ENCODE peak calls at places on chromosomes 5 and 9, in nine cellular contexts. D is K562; U is activated CD8-positive, alpha-beta T cell treated with anti-CD3 and anti-CD28 coated beads for 36 hours; W is astrocyte of the cerebellum; V is tibial artery; N is body of pancreas; M is AG04449; Q is mesothelial cell of epicardium; T is RWPE1. Z is an unnamed sample.

GRCh38 chr9:126494264-126494663 is 119.5 kb upstream of the LMX1B start:
- DNase-seq in D (no peak), U (no peak), W (no peak), V (no peak), N (no peak), M (no peak), Q (no peak), T (no peak), Z (no peak)

GRCh38 chr5:83972236-83972635 is 251.6 kb upstream of the HAPLN1 start:
- DNase-seq in D (no peak), U (no peak), W (no peak), V (no peak), N (no peak), M (no peak), Q (no peak), T (peak; percentile 21), Z (no peak)

GRCh38 chr9:18314321-18314720 is 159.6 kb upstream of the ADAMTSL1 start:
- DNase-seq in D (no peak), U (no peak), W (no peak), V (no peak), N (no peak), M (no peak), Q (no peak), T (no peak), Z (no peak)

GRCh38 chr9:108108802-108109448 is 619.4 kb upstream of the KLF4 start:
- DNase-seq in D (peak; percentile 49), U (no peak), W (no peak), V (no peak), N (no peak), M (no peak), Q (no peak), T (no peak), Z (no peak)

GRCh38 chr9:546797-547223 is 294.7 kb upstream of the DMRT1 start:
- DNase-seq in D (no peak), U (no peak), W (no peak), V (peak; percentile 31), N (no peak), M (no peak), Q (no peak), T (no peak), Z (no peak)

GRCh38 chr5:39209924-39210323 is 9.4 kb downstream of the FYB1 start:
- DNase-seq in D (no peak), U (peak; percentile 91), W (no peak), V (no peak), N (no peak), M (no peak), Q (no peak), T (no peak), Z (no peak)

GRCh38 chr9:4814913-4815312 is 22.2 kb downstream of the RCL1 start:
- DNase-seq in D (no peak), U (no peak), W (no peak), V (no peak), N (no peak), M (no peak), Q (no peak), T (no peak), Z (peak; percentile 43)

GRCh38 chr5:77851229-77852067 is 75.3 kb upstream of the TBCA start:
- DNase-seq in D (no peak), U (no peak), W (no peak), V (no peak), N (peak; percentile 19), M (no peak), Q (no peak), T (peak; percentile 27), Z (peak; percentile 45)

GRCh38 chr9:106916491-106917235 is 53.7 kb downstream of the ZNF462 start:
- DNase-seq in D (no peak), U (no peak), W (peak; percentile 65), V (no peak), N (peak; percentile 63), M (peak; percentile 57), Q (no peak), T (peak; percentile 97), Z (no peak)

GRCh38 chr5:140041492-140042421 is 1.3 kb downstream of the NRG2 start:
- DNase-seq in D (no peak), U (no peak), W (peak; percentile 13), V (peak; percentile 70), N (peak; percentile 97), M (no peak), Q (no peak), T (peak; percentile 92), Z (peak; percentile 31)

GRCh38 chr5:127088226-127088625 is 14.9 kb upstream of the C5orf63 start:
- DNase-seq in D (no peak), U (no peak), W (peak; percentile 27), V (no peak), N (no peak), M (peak; percentile 98), Q (no peak), T (peak; percentile 97), Z (no peak)

DNA sequence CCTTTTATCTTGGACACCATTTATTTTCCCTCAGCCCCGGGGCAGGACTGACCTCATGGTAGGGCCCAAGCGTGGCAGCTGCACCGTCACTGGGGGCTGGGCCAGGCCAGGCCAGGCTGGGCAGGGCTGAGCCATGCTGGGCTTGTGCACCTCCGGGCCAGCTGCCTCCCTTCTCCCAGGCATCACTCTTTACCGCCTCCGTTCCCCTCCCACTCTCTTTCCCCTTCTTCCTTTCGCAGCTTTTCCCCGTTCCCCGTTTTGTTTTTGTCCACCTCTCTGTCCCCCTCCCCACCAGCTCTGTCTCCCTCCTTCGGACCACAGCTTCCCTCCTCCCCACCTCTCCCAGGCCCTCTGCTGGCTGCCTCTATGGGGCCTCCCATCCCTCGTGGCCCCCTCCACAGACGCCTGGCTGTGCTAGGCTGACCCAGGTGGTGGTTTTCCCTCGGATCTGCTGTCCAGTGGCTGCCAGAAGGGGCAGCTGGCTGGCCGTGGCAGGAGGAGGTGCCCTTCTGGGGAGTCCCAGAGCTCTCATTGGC is 17.9 kb downstream of the FGF18 start:
- DNase-seq in D (no peak), U (no peak), W (no peak), V (no peak), N (peak; percentile 94), M (no peak), Q (no peak), T (no peak), Z (no peak)
- TF ChIP-seq CTCF in D (no peak), U (no peak), W (no peak), V (no peak), N (peak; percentile 64), M (no peak), Q (no peak), T (no peak), Z (no peak)

DNA sequence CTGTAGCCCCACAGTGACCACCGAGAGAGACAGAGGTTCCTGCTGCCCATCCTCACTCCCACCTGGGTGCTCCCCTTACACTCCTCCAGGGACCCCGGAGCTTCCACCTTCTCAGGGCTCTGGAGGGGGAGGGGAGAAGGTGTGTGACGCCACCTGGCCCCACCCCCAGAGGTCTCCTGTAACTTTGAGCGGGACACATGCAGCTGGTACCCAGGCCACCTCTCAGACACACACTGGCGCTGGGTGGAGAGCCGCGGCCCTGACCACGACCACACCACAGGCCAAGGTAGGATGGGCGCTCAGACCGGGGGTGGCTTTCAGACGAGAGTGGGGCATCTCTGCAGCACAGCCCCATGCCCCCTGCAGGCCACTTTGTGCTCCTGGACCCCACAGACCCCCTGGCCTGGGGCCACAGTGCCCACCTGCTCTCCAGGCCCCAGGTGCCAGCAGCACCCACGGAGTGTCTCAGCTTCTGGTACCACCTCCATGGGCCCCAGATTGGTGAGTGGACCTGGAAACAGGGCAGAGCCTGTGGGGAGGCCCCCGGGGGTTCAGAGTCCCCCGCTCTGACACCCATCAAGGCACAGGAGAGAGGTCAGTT is 4.5 kb downstream of the MAMDC4 start:
- DNase-seq in D (no peak), U (no peak), W (no peak), V (no peak), N (peak; percentile 35), M (no peak), Q (no peak), T (no peak), Z (no peak)
- TF ChIP-seq CTCF in D (no peak), U (no peak), W (peak; percentile 8), V (no peak), N (no peak), M (no peak), Q (no peak), T (no peak), Z (no peak)

GRCh38 chr9:29285818-29286217 is 1712.5 kb upstream of the C9orf72 start:
- DNase-seq in D (no peak), U (no peak), W (no peak), V (no peak), N (no peak), M (no peak), Q (no peak), T (no peak), Z (no peak)
- TF ChIP-seq CTCF in D (no peak), U (no peak), W (no peak), V (no peak), N (no peak), M (no peak), Q (no peak), T (no peak), Z (peak; percentile 19)

DNA sequence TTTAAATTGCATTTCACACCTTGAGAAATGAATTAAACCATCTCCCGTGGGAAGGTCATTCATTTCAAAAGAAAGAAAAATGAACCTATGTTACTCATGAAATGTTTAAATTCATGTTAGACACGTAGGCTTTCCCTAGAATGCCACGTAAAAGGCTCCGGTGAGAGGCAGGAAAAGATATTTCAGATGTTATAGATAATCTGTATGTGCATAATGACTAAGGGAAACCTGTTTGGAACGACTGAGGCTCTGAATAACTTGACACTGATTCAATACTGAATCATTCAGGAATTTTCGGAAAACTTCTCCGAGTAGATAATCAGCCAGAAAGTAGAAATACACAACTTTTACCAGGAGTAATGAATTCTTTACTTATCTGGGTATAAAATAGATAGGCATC is 134.2 kb upstream of the ICE1 start:
- DNase-seq in D (no peak), U (no peak), W (peak; percentile 1), V (no peak), N (no peak), M (no peak), Q (no peak), T (peak; percentile 79), Z (no peak)
- TF ChIP-seq CTCF in D (no peak), U (no peak), W (no peak), V (no peak), N (no peak), M (no peak), Q (no peak), T (no peak), Z (no peak)

Z was measured in GM10248.